ENCODE peak calls at places on chromosomes 7 and 10, in ten cellular contexts. I is stimulated activated CD4-positive, alpha-beta T cell treated with anti-CD3 and anti-CD28 coated beads, Interleukin-12 subunit alpha, Interleukin-12 subunit beta, amount 100 ng/mL, for 4 hours; Q is myocyte; R is germinal center; M is foreskin melanocyte; Z is neural crest cell; Y is activated CD8-positive, alpha-beta T cell treated with anti-CD3 and anti-CD28 coated beads, Interleukin-2, amount 10 ng/mL, durations not matched to agents 7 days and 5 days; K is NCI-H510A treated with DMSO at 0.1 percent for 48 hours; T is memory B cell; O is glomerular endothelial cell. P is an unnamed sample.

GRCh38 chr7:93461350-93461749 is 113.2 kb downstream of the CALCR start:
- DNase-seq in I (no peak), Q (peak), R (no peak), M (peak), Z (no peak), Y (no peak), K (no peak), T (no peak), O (no peak), P (no peak)

GRCh38 chr10:130411496-130412070 is 275.4 kb downstream of the GLRX3 start:
- DNase-seq in I (no peak), Q (no peak), R (no peak), M (no peak), Z (no peak), Y (no peak), K (peak), T (no peak), O (no peak), P (no peak)

GRCh38 chr10:7561216-7561893 is 105.4 kb downstream of the ITIH5 start:
- DNase-seq in I (no peak), Q (no peak), R (no peak), M (no peak), Z (no peak), Y (no peak), K (no peak), T (no peak), O (no peak), P (no peak)

GRCh38 chr10:1267568-1267967 is 211.4 kb downstream of the WDR37 start:
- DNase-seq in I (no peak), Q (peak), R (no peak), M (no peak), Z (no peak), Y (peak), K (no peak), T (no peak), O (no peak), P (no peak)

GRCh38 chr10:125166658-125167057 is 6.3 kb upstream of the CTBP2 start:
- DNase-seq in I (no peak), Q (no peak), R (no peak), M (no peak), Z (no peak), Y (no peak), K (no peak), T (no peak), O (no peak), P (no peak)

GRCh38 chr10:78231930-78232329 is 198.3 kb downstream of the RPS24 start:
- DNase-seq in I (no peak), Q (peak), R (no peak), M (no peak), Z (no peak), Y (no peak), K (no peak), T (no peak), O (no peak), P (no peak)

GRCh38 chr10:75378403-75378802 is 23.2 kb downstream of the ZNF503 start:
- DNase-seq in I (no peak), Q (no peak), R (no peak), M (no peak), Z (no peak), Y (no peak), K (no peak), T (no peak), O (no peak), P (no peak)

GRCh38 chr7:29552392-29552791 is 11.2 kb upstream of the PRR15 start:
- DNase-seq in I (no peak), Q (no peak), R (no peak), M (no peak), Z (no peak), Y (no peak), K (no peak), T (no peak), O (no peak), P (no peak)

GRCh38 chr10:55146032-55146431 is 345.0 kb upstream of the PCDH15 start:
- DNase-seq in I (no peak), Q (no peak), R (no peak), M (no peak), Z (no peak), Y (no peak), K (no peak), T (no peak), O (no peak), P (no peak)

GRCh38 chr7:36497775-36498174 is 108.1 kb downstream of the ANLN start:
- DNase-seq in I (no peak), Q (no peak), R (no peak), M (no peak), Z (no peak), Y (no peak), K (no peak), T (no peak), O (no peak), P (no peak)

GRCh38 chr7:32937344-32938174 is 19.7 kb upstream of the FKBP9 start:
- DNase-seq in I (no peak), Q (peak), R (no peak), M (peak), Z (no peak), Y (no peak), K (peak), T (no peak), O (no peak), P (peak)

GRCh38 chr10:97138174-97138573 is 47.6 kb downstream of the SLIT1 start:
- DNase-seq in I (no peak), Q (peak), R (no peak), M (no peak), Z (no peak), Y (no peak), K (peak), T (no peak), O (no peak), P (peak)

GRCh38 chr10:33195608-33196376 is 138.7 kb downstream of the NRP1 start:
- DNase-seq in I (no peak), Q (no peak), R (no peak), M (no peak), Z (no peak), Y (no peak), K (no peak), T (no peak), O (no peak), P (no peak)

GRCh38 chr10:62779487-62780248 is 24.9 kb upstream of the ADO start:
- DNase-seq in I (peak), Q (no peak), R (peak), M (no peak), Z (no peak), Y (peak), K (no peak), T (peak), O (no peak), P (no peak)

GRCh38 chr7:43509906-43510305 is 73.0 kb upstream of the STK17A start:
- DNase-seq in I (no peak), Q (no peak), R (no peak), M (no peak), Z (no peak), Y (no peak), K (no peak), T (no peak), O (no peak), P (no peak)

GRCh38 chr7:128137096-128137655 is 103.9 kb upstream of the LEP start:
- DNase-seq in I (no peak), Q (no peak), R (no peak), M (no peak), Z (no peak), Y (no peak), K (no peak), T (no peak), O (no peak), P (no peak)

GRCh38 chr10:114288424-114289095 is 49.5 kb downstream of the VWA2 start:
- DNase-seq in I (no peak), Q (no peak), R (no peak), M (no peak), Z (no peak), Y (no peak), K (no peak), T (no peak), O (no peak), P (no peak)

GRCh38 chr10:130159395-130159794 is 23.2 kb downstream of the GLRX3 start:
- DNase-seq in I (no peak), Q (no peak), R (no peak), M (no peak), Z (no peak), Y (no peak), K (no peak), T (no peak), O (no peak), P (no peak)

GRCh38 chr10:132197271-132198067 is 10.7 kb downstream of the DPYSL4 start:
- DNase-seq in I (no peak), Q (no peak), R (no peak), M (no peak), Z (no peak), Y (no peak), K (no peak), T (no peak), O (no peak), P (no peak)

GRCh38 chr7:25851332-25852248 is 300.4 kb upstream of the NFE2L3 start:
- DNase-seq in I (peak), Q (peak), R (peak), M (peak), Z (peak), Y (peak), K (peak), T (peak), O (no peak), P (peak)

GRCh38 chr10:48365668-48366067 is 59.2 kb downstream of the MAPK8 start:
- DNase-seq in I (no peak), Q (no peak), R (no peak), M (no peak), Z (no peak), Y (no peak), K (no peak), T (no peak), O (no peak), P (no peak)

GRCh38 chr10:114876602-114877300 is 55.2 kb downstream of the FHIP2A start:
- DNase-seq in I (peak), Q (peak), R (peak), M (peak), Z (peak), Y (peak), K (peak), T (no peak), O (no peak), P (peak)

GRCh38 chr7:137592232-137592896 is 248.8 kb upstream of the PTN start:
- DNase-seq in I (no peak), Q (peak), R (no peak), M (peak), Z (peak), Y (no peak), K (peak), T (no peak), O (peak), P (peak)

GRCh38 chr7:18086165-18087030 is 58.8 kb upstream of the PRPS1L1 start:
- DNase-seq in I (no peak), Q (peak), R (peak), M (no peak), Z (peak), Y (no peak), K (peak), T (peak), O (no peak), P (no peak)